ENCODE peak calls at places on chromosomes 16 and 17, in four cellular contexts. X is uterus, G is hepatocyte, R is esophagus squamous epithelium. L is an unnamed sample. For H3K36me3, the result is how much of the 10 kb centered on the place peaks cover.

GRCh38 chr16:75122609-75123008 is 6.0 kb upstream of the LDHD start:
- DNase-seq in G (no peak), R (no peak), X (no peak), L (no peak)

GRCh38 chr17:18004345-18004744 is 31.7 kb downstream of the DRC3 start:
- DNase-seq in R (no peak), G (no peak), X (no peak), L (no peak)

GRCh38 chr17:48494335-48494734 is 36.5 kb downstream of the HOXB1 start:
- DNase-seq in X (no peak), R (no peak), G (no peak), L (no peak)

GRCh38 chr16:20792216-20792615 is 14.1 kb downstream of the ERI2 start:
- DNase-seq in G (no peak), X (no peak), R (no peak), L (no peak)

GRCh38 chr17:16150251-16150859 is 65.0 kb downstream of the NCOR1 start:
- DNase-seq in X (no peak), R (no peak), G (no peak), L (no peak)

GRCh38 chr16:20339744-20340143 is 12.4 kb upstream of the GP2 start:
- DNase-seq in G (no peak), R (no peak), X (no peak), L (no peak)

GRCh38 chr17:42221886-42222745 is 27.8 kb upstream of the GHDC start:
- DNase-seq in G (peak), X (no peak), R (peak), L (peak)

GRCh38 chr16:180921-181667 is 835 bp downstream of the HBQ1 start:
- DNase-seq in X (peak), R (no peak), G (peak), L (peak)

GRCh38 chr17:82939213-82940030 is 99.6 kb upstream of the ZNF750 start:
- DNase-seq in G (no peak), X (peak), R (no peak), L (no peak)

GRCh38 chr17:15942207-15942833 is 2.6 kb upstream of the ADORA2B start:
- DNase-seq in G (no peak), X (no peak), R (no peak), L (no peak)

GRCh38 chr17:29615492-29616299 is 7.0 kb downstream of the CORO6 start:
- DNase-seq in R (no peak), G (peak), X (peak), L (peak)

GRCh38 chr17:29617481-29618271 is 5.0 kb downstream of the CORO6 start:
- DNase-seq in R (no peak), G (peak), X (peak), L (peak)

GRCh38 chr17:29616300-29617048 is 6.2 kb downstream of the CORO6 start:
- DNase-seq in R (no peak), G (no peak), X (no peak), L (no peak)

GRCh38 chr17:29618272-29619065 is 4.2 kb downstream of the CORO6 start:
- DNase-seq in G (no peak), X (no peak), R (no peak), L (no peak)

DNA sequence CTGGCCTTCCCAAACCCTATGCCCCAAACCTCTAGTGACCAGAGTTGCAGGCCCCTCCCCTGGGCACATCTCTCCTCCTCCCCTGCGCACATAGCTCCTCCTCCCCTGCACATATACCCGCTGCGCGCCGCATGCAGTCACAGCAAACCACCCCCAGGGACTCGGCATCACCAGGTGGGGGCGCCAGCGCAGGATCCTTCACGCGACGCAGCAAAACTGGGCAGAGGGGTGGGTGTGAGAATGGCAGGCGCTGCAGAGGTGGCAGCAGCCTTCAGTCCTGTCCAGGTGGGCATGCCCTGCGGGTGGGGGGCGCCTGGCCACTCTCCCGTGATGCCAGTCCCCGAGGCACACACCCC is 5.6 kb downstream of the CORO6 start:
- DNase-seq in G (peak), X (peak), R (peak), L (peak)
- H3K4me3 ChIP-seq in G (no peak), X (no peak), R (peak), L (peak)

GRCh38 chr16:88381820-88382451 is 823 bp upstream of the ZNF469 start:
- DNase-seq in X (no peak), R (no peak), G (no peak), L (peak)

GRCh38 chr16:88380619-88381018 is 2.1 kb upstream of the ZNF469 start:
- DNase-seq in G (no peak), X (no peak), R (no peak), L (no peak)

GRCh38 chr16:88383401-88384221 is 852 bp downstream of the ZNF469 start:
- DNase-seq in X (peak), R (no peak), G (peak), L (peak)

GRCh38 chr16:88384222-88385111 is 1.7 kb downstream of the ZNF469 start:
- DNase-seq in R (no peak), X (no peak), G (no peak), L (peak)

DNA sequence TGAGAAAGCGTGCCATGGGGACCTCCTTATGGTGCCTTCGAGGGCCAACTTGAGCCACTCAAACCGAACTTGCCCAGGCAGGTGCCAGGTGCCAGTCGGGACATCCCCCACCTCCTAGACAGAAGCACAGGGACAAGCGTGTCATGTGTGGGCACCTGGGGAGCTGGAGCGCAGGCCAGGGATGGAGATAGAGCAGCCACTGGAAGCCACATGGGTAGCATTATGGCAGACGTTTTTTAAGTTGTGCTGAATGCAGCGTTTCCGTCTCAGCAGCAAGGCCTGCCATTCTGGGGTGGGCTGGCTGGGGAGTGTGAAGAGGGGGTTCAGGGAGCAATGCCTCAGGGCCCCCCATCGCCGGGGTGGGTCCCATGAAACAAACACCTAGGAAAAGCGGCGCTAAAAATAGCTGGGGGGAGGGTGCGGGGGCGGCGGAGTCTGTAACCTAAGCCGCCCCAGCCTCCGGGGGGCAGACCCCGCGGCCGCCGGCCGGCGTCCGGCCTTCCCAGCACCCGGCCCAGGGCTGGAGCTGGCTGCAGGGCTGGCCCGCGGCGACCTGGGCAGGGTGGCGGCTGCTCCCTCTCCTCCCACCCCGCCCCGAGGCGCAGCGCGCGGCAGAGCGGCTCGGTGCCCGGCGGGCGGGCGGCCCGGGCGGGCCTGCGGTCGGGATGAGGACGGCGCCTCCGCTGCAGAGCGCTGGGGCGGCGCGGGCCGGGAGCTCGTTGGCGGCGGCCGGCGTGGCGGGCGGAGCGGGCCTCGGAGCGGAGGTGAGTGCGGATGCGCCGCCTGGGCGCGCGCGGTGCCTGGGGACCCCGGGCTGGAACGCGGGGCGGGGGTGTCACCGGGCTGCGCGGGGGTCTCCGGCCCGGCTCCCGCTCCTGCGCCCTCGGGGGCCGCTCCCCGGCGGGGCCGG is at the start of gene ZNF469:
- DNase-seq in R (no peak), X (peak), G (peak), L (peak)
- H3K36me3 ChIP-seq in R (under half), X (under half), G (under half), L (under half)

GRCh38 chr17:57874434-57875108 is 24.7 kb upstream of the MRPS23 start:
- DNase-seq in R (no peak), X (peak), G (peak), L (peak)
- H3K4me3 ChIP-seq in R (peak), X (peak), G (no peak), L (peak)

DNA sequence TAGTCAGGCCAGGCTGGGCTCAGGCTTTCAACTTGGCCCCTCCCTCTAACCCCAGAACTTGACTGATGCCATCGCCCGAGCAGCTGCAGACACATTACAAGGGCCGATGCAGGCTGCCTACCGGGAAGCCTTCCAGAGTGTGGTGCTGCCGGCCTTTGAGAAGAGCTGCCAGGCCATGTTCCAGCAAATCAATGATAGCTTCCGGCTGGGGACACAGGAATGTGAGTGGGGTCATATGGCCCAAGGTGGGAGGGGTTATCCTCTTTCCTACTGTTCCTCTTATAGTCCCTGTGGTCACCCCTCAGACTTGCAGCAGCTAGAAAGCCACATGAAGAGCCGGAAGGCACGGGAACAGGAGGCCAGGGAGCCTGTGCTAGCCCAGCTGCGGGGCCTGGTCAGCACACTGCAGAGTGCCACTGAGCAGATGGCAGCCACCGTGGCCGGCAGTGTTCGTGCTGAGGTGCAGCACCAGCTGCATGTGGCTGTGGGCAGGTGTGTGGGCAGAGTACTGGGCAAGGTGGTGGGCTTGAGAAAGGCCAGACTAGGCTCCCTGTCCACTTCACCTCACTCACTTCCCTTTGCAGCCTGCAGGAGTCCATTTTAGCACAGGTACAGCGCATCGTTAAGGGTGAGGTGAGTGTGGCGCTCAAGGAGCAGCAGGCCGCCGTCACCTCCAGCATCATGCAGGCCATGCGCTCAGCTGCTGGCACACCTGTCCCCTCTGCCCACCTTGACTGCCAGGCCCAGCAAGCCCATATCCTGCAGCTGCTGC is 2.1 kb upstream of the NRN1L start:
- DNase-seq in X (no peak), G (no peak), R (no peak), L (peak)
- H3K36me3 ChIP-seq in X (under half), G (under half), R (half or more), L (under half)